ENCODE peak calls at places on chromosome 5, in six cellular contexts. S is A549, E is NB4, P is HepG2, I is K562, W is GM12878. A is an unnamed sample.
A peak's percentile ranks its signal among the peaks of the same experiment; 100 is the strongest.

GRCh38 chr5:38458174-38458573 is 98.3 kb downstream of the LIFR start:
- DNase-seq in S (no peak), E (no peak), P (no peak), I (no peak), W (no peak), A (no peak)

GRCh38 chr5:107671742-107672211 is 1.0 kb upstream of the EFNA5 start:
- DNase-seq in S (peak; percentile 78), E (peak; percentile 4), P (no peak), I (no peak), W (no peak), A (peak; percentile 74)

GRCh38 chr5:157167219-157167621 is 1.2 kb upstream of the GARIN3 start:
- DNase-seq in S (no peak), E (no peak), P (no peak), I (no peak), W (peak; percentile 16), A (no peak)

GRCh38 chr5:78734094-78734845 is 85.7 kb upstream of the LHFPL2 start:
- DNase-seq in S (no peak), E (no peak), P (no peak), I (no peak), W (no peak), A (no peak)

GRCh38 chr5:74326571-74327338 is 313.8 kb downstream of the ENC1 start:
- DNase-seq in S (peak; percentile 65), E (peak; percentile 86), P (peak; percentile 51), I (peak; percentile 79), W (peak; percentile 92), A (peak; percentile 89)

GRCh38 chr5:79560774-79561524 is 47.0 kb upstream of the HOMER1 start:
- DNase-seq in S (no peak), E (peak; percentile 28), P (no peak), I (no peak), W (peak; percentile 31), A (no peak)

GRCh38 chr5:80140496-80140895 is 105.3 kb downstream of the THBS4 start:
- DNase-seq in S (no peak), E (no peak), P (no peak), I (no peak), W (no peak), A (no peak)

GRCh38 chr5:17398439-17398838 is 99.6 kb upstream of the TAF11L2 start:
- DNase-seq in S (no peak), E (peak; percentile 88), P (no peak), I (peak; percentile 4), W (no peak), A (no peak)

GRCh38 chr5:124871299-124871698 is 124.9 kb upstream of the ZNF608 start:
- DNase-seq in S (no peak), E (no peak), P (no peak), I (no peak), W (no peak), A (peak; percentile 27)

GRCh38 chr5:74822288-74822687 is 43.9 kb downstream of the FAM169A start:
- DNase-seq in S (no peak), E (no peak), P (no peak), I (no peak), W (no peak), A (no peak)

GRCh38 chr5:137617806-137618205 is 118.1 kb downstream of the KLHL3 start:
- DNase-seq in S (no peak), E (no peak), P (no peak), I (no peak), W (no peak), A (no peak)

GRCh38 chr5:139726248-139726647 is 69.4 kb upstream of the PSD2 start:
- DNase-seq in S (no peak), E (no peak), P (no peak), I (peak; percentile 35), W (no peak), A (no peak)

GRCh38 chr5:65861830-65862241 is 64.5 kb upstream of the ERBIN start:
- DNase-seq in S (no peak), E (no peak), P (no peak), I (no peak), W (no peak), A (no peak)

GRCh38 chr5:6713274-6714181 is at the start of gene TENT4A:
- DNase-seq in S (peak; percentile 92), E (peak; percentile 33), P (no peak), I (peak; percentile 48), W (no peak), A (no peak)

GRCh38 chr5:176737001-176737745 is 73.2 kb upstream of the UNC5A start:
- DNase-seq in S (no peak), E (no peak), P (no peak), I (no peak), W (no peak), A (no peak)

GRCh38 chr5:37554938-37555337 is 175.8 kb downstream of the WDR70 start:
- DNase-seq in S (no peak), E (peak; percentile 47), P (peak; percentile 25), I (peak; percentile 48), W (no peak), A (peak; percentile 22)

GRCh38 chr5:36787365-36787764 is 89.2 kb upstream of the NIPBL start:
- DNase-seq in S (no peak), E (peak; percentile 12), P (peak; percentile 12), I (no peak), W (no peak), A (no peak)

GRCh38 chr5:119393746-119394145 is 37.9 kb downstream of the TNFAIP8 start:
- DNase-seq in S (no peak), E (no peak), P (no peak), I (no peak), W (no peak), A (peak; percentile 76)

GRCh38 chr5:169801781-169802180 is 164.7 kb downstream of the DOCK2 start:
- DNase-seq in S (no peak), E (peak; percentile 9), P (no peak), I (no peak), W (no peak), A (no peak)

GRCh38 chr5:165525268-165525667 is 2019.8 kb downstream of the MAT2B start:
- DNase-seq in S (no peak), E (peak; percentile 20), P (no peak), I (no peak), W (no peak), A (no peak)

GRCh38 chr5:111691508-111691907 is 65.5 kb downstream of the NREP start:
- DNase-seq in S (no peak), E (no peak), P (no peak), I (no peak), W (no peak), A (no peak)

GRCh38 chr5:139294372-139295165 is 1.0 kb downstream of the MATR3 start:
- DNase-seq in S (peak; percentile 52), E (peak; percentile 88), P (peak; percentile 56), I (peak; percentile 94), W (no peak), A (peak; percentile 83)

GRCh38 chr5:135073771-135074345 is 39.8 kb upstream of the PITX1 start:
- DNase-seq in S (no peak), E (no peak), P (no peak), I (no peak), W (no peak), A (no peak)

GRCh38 chr5:34535944-34536628 is 120.0 kb upstream of the RAI14 start:
- DNase-seq in S (no peak), E (no peak), P (no peak), I (no peak), W (no peak), A (no peak)

GRCh38 chr5:93756372-93756771 is 15.0 kb upstream of the POU5F2 start:
- DNase-seq in S (no peak), E (no peak), P (no peak), I (no peak), W (no peak), A (no peak)
- TF ChIP-seq MYC in S (no peak), E (no peak), P (no peak), I (no peak), W (no peak), A (no peak)

DNA sequence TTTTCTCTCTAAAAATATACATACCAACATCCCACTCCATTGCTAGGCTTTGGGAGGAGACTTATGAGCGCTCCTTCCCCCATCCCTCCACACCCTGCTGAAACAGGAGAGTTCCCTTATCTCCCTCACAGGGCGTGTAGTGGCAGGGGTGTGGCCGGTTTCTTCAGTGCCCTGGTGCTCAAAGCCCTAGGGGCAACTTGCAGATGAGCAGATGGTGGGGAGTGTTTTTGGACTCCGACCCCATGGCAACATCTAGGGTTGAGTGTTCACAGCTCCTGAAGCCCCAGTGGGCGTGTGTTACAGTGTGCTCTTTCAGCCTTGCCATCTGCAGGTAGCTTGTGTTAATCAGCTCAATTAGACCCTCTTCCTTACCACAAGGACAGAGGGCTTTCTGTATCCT is 409.5 kb downstream of the MAT2B start:
- DNase-seq in S (no peak), E (peak; percentile 83), P (no peak), I (peak; percentile 19), W (peak; percentile 27), A (no peak)
- TF ChIP-seq MYC in S (no peak), E (peak; percentile 49), P (no peak), I (no peak), W (no peak), A (no peak)

DNA sequence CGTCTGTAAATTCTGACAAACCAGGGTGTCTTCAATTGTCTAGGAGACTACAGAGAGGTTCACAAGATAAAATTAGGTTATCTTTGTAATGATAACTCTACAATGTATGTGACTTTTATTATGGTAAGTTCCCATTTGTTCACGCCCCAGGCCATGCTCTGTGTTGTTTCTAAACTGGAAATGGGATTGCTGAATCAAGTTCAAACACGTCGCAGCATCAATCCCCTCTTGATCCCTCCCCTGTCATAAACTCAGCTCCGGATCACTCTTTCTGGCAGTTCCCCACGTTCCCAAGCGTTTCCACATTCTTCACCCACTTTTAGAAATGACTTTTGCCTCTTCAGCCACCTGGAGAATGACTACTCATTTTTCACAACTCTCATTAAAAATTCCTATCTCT is 1124.3 kb upstream of the WWC1 start:
- DNase-seq in S (no peak), E (no peak), P (no peak), I (no peak), W (no peak), A (no peak)
- TF ChIP-seq MYC in S (no peak), E (no peak), P (no peak), I (no peak), W (no peak), A (no peak)

DNA sequence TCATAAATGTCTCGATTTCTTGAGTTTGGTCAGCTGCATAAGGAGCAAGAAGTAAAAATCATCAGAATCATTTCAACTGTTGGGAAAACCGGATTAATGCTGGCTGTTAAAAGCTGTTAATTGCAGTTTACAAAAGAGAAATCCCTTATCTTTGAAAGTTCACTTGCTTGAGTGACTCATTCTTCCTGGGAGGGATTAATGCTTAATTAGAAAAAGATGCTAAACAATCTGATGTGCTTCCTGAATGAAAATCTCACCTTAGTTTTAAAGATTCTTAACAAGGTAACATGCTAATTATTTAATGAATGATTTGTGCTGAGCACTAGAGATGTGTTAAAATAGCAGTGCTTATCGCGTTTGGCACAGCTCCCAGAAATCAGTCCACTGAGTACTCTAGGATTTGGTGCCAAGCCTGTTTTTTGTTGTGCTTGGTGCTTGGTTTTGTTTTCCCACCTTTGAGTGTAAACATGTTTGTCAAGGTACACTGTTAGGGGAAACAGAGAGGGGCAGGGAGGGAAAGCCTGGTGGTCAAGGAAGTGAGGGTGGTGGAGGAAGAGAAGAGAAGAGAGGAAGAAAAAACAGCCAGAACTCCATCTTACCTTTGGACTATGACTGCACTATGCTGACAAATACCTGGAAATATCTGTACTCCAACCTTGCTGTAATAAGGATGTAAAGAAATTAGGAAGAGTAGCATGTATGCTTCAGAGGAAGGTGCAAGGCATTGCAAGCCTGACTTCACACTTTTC is 157.4 kb upstream of the ISL1 start:
- DNase-seq in S (no peak), E (no peak), P (no peak), I (no peak), W (no peak), A (no peak)
- TF ChIP-seq MYC in S (no peak), E (no peak), P (no peak), I (no peak), W (no peak), A (no peak)

A was measured in endothelial cell of umbilical vein.